ENCODE peak calls at places on chromosomes 5 and 9, in eight cellular contexts. M is endothelial cell of umbilical vein, Q is tibial artery, P is WERI-Rb-1, L is endodermal cell, T is heart right ventricle, F is astrocyte, R is heart left ventricle. G is an unnamed sample.
A peak's percentile ranks its signal among the peaks of the same experiment; 100 is the strongest.

GRCh38 chr5:119017999-119018398 is 29.7 kb upstream of the DTWD2 start:
- DNase-seq in M (no peak), Q (no peak), P (no peak), L (no peak), T (no peak), F (no peak), R (no peak), G (no peak)

GRCh38 chr9:131739192-131739961 is 499 bp downstream of the RAPGEF1 start:
- DNase-seq in M (peak; percentile 44), Q (peak; percentile 75), P (peak; percentile 32), L (peak; percentile 84), T (peak; percentile 34), F (no peak), R (peak; percentile 52), G (peak; percentile 35)

GRCh38 chr9:121363586-121363961 is 6.5 kb downstream of the STOM start:
- DNase-seq in M (peak; percentile 56), Q (no peak), P (no peak), L (no peak), T (no peak), F (no peak), R (no peak), G (no peak)

GRCh38 chr5:126100767-126101166 is 322.4 kb upstream of the GRAMD2B start:
- DNase-seq in M (peak; percentile 13), Q (no peak), P (no peak), L (peak; percentile 54), T (no peak), F (no peak), R (no peak), G (no peak)

GRCh38 chr5:74613283-74613682 is 27.2 kb downstream of the ENC1 start:
- DNase-seq in M (no peak), Q (no peak), P (no peak), L (no peak), T (no peak), F (no peak), R (no peak), G (no peak)

GRCh38 chr9:89562186-89562814 is 42.5 kb upstream of the GADD45G start:
- DNase-seq in M (no peak), Q (no peak), P (no peak), L (no peak), T (no peak), F (peak; percentile 6), R (no peak), G (no peak)

GRCh38 chr5:77630246-77631165 is 8.0 kb downstream of the OTP start:
- DNase-seq in M (no peak), Q (no peak), P (peak; percentile 89), L (peak; percentile 90), T (no peak), F (no peak), R (no peak), G (peak; percentile 59)

GRCh38 chr9:124342946-124343485 is 72.2 kb downstream of the PSMB7 start:
- DNase-seq in M (no peak), Q (peak; percentile 93), P (peak; percentile 56), L (peak; percentile 73), T (peak; percentile 22), F (peak; percentile 86), R (peak; percentile 51), G (peak; percentile 40)

GRCh38 chr9:106745457-106745856 is 117.5 kb upstream of the ZNF462 start:
- DNase-seq in M (no peak), Q (no peak), P (no peak), L (no peak), T (no peak), F (no peak), R (no peak), G (no peak)

GRCh38 chr5:68499952-68500351 is 284.4 kb downstream of the PIK3R1 start:
- DNase-seq in M (no peak), Q (no peak), P (no peak), L (no peak), T (no peak), F (peak; percentile 67), R (no peak), G (no peak)

DNA sequence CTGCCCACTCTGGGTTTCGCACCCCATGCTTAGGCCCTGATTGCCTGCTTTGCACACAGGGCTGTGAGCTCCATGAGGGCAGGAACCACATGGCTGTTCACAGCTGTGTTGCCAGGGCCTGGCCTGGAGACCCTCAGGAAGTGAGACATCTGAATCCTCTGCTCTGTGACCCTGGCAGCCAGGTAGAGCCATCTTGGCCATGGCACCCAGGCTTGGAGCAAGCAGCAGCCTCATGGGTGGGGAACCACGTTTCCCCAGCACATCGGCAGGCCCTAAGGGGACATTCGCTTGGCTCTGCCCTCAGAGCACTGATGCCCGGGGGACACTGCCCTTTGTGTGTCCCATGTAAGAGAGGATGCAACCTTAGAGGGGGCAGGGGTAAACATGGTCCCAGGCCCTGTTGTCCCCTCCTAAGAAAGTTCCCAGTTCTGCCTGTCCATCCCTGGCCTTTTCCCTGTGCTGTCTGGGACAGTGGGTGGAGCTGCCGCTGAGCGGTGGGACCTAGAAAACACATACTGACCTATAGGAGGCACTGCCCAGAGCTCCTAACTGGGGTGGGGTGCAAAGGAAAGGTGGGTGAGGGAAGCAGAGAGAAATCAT is 144.1 kb upstream of the IER5L start:
- DNase-seq in M (no peak), Q (peak; percentile 66), P (no peak), L (peak; percentile 52), T (no peak), F (no peak), R (no peak), G (no peak)
- H3K4me3 ChIP-seq in M (no peak overlapping the region), Q (peak overlapping the region; percentile 49), P (no peak overlapping the region), L (no peak overlapping the region), T (no peak overlapping the region), F (no peak overlapping the region), R (peak overlapping the region; percentile 60), G (no peak overlapping the region)

GRCh38 chr9:122374885-122375420 is 4.1 kb downstream of the PTGS1 start:
- DNase-seq in M (peak; percentile 46), Q (peak; percentile 89), P (peak; percentile 68), L (peak; percentile 78), T (peak; percentile 77), F (peak; percentile 37), R (peak; percentile 86), G (peak; percentile 75)
- H3K4me3 ChIP-seq in M (no peak overlapping the region), Q (no peak overlapping the region), P (no peak overlapping the region), L (no peak overlapping the region), T (no peak overlapping the region), F (no peak overlapping the region), R (no peak overlapping the region), G (no peak overlapping the region)

GRCh38 chr5:17243287-17244063 is 26.0 kb downstream of the BASP1 start:
- DNase-seq in M (no peak), Q (no peak), P (no peak), L (no peak), T (no peak), F (no peak), R (no peak), G (no peak)
- H3K4me3 ChIP-seq in M (no peak overlapping the region), Q (no peak overlapping the region), P (no peak overlapping the region), L (no peak overlapping the region), T (no peak overlapping the region), F (no peak overlapping the region), R (no peak overlapping the region), G (no peak overlapping the region)

GRCh38 chr9:71760901-71761300 is 7.4 kb downstream of the CEMIP2 start:
- DNase-seq in M (no peak), Q (no peak), P (no peak), L (peak; percentile 75), T (no peak), F (peak; percentile 33), R (no peak), G (no peak)

GRCh38 chr9:71755869-71756268 is 12.4 kb downstream of the CEMIP2 start:
- DNase-seq in M (no peak), Q (no peak), P (no peak), L (no peak), T (no peak), F (no peak), R (no peak), G (no peak)

GRCh38 chr9:71756753-71757152 is 11.6 kb downstream of the CEMIP2 start:
- DNase-seq in M (no peak), Q (no peak), P (no peak), L (no peak), T (no peak), F (no peak), R (no peak), G (no peak)

GRCh38 chr9:71758277-71758676 is 10.0 kb downstream of the CEMIP2 start:
- DNase-seq in M (no peak), Q (no peak), P (no peak), L (peak; percentile 75), T (no peak), F (no peak), R (no peak), G (no peak)

GRCh38 chr9:71758785-71759184 is 9.5 kb downstream of the CEMIP2 start:
- DNase-seq in M (peak; percentile 82), Q (no peak), P (no peak), L (no peak), T (no peak), F (peak; percentile 27), R (no peak), G (no peak)
- H3K4me3 ChIP-seq in M (no peak overlapping the region), Q (no peak overlapping the region), P (no peak overlapping the region), L (no peak overlapping the region), T (no peak overlapping the region), F (no peak overlapping the region), R (no peak overlapping the region), G (no peak overlapping the region)

GRCh38 chr5:149251546-149251945 is 20.1 kb upstream of the AFAP1L1 start:
- DNase-seq in M (no peak), Q (no peak), P (no peak), L (no peak), T (no peak), F (no peak), R (no peak), G (no peak)

GRCh38 chr5:149242339-149242738 is 29.3 kb upstream of the AFAP1L1 start:
- DNase-seq in M (no peak), Q (no peak), P (no peak), L (no peak), T (no peak), F (no peak), R (no peak), G (no peak)

GRCh38 chr5:149246906-149247305 is 24.8 kb upstream of the AFAP1L1 start:
- DNase-seq in M (no peak), Q (no peak), P (no peak), L (no peak), T (no peak), F (no peak), R (no peak), G (no peak)

DNA sequence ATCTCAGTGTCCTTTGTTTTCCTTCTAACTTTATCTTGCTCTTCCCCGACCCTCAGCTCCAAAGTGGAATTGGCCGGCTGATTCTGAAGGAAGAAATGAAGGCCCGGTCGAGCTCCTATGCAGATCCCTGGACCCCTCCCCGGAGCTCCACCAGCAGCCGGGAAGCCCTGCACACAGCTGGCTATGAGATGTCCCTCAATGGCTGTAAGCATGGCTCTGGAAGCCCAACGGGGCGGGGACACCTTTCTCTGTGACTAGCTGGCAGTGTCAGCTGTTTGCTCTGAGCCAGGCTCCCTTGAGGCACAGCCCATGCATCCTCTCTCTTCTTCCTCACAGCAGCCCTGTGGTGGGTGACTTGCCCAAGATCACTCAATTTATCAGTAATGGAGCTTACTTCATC is 23.9 kb upstream of the AFAP1L1 start:
- DNase-seq in M (no peak), Q (no peak), P (no peak), L (no peak), T (no peak), F (no peak), R (no peak), G (no peak)
- H3K4me3 ChIP-seq in M (no peak overlapping the region), Q (no peak overlapping the region), P (no peak overlapping the region), L (no peak overlapping the region), T (no peak overlapping the region), F (no peak overlapping the region), R (no peak overlapping the region), G (no peak overlapping the region)

G was measured in testis.